ENCODE peak calls at places on chromosomes 16 and 17, in ten cellular contexts. G, N, W, R, E, A, L, J, X and Y are unnamed samples.

GRCh38 chr17:59167571-59168001 is 12.0 kb downstream of the PRR11 start:
- DNase-seq in G (peak), N (no peak), W (no peak), R (no peak), E (no peak), A (no peak), L (no peak), J (no peak), X (peak), Y (no peak)

GRCh38 chr17:66302761-66303626 is 581 bp downstream of the PRKCA start:
- DNase-seq in G (peak), N (peak), W (peak), R (no peak), E (peak), A (peak), L (peak), J (peak), X (peak), Y (no peak)

GRCh38 chr16:84369938-84370627 is 1.7 kb downstream of the ATP2C2 start:
- DNase-seq in G (no peak), N (no peak), W (no peak), R (no peak), E (no peak), A (no peak), L (peak), J (no peak), X (no peak), Y (no peak)

GRCh38 chr16:70429888-70430666 is 8.8 kb downstream of the ST3GAL2 start:
- DNase-seq in G (no peak), N (no peak), W (no peak), R (no peak), E (no peak), A (no peak), L (no peak), J (no peak), X (no peak), Y (no peak)

GRCh38 chr17:44444735-44445105 is 55.3 kb upstream of the ITGA2B start:
- DNase-seq in G (peak), N (no peak), W (no peak), R (no peak), E (no peak), A (peak), L (no peak), J (no peak), X (peak), Y (no peak)

GRCh38 chr17:2436516-2436915 is 35.7 kb upstream of the MNT start:
- DNase-seq in G (no peak), N (no peak), W (no peak), R (no peak), E (no peak), A (no peak), L (peak), J (no peak), X (no peak), Y (no peak)

GRCh38 chr17:2094891-2095535 is 40.1 kb downstream of the HIC1 start:
- DNase-seq in G (peak), N (no peak), W (peak), R (no peak), E (no peak), A (peak), L (no peak), J (no peak), X (no peak), Y (no peak)

GRCh38 chr16:71610936-71611871 is 14.8 kb upstream of the MARVELD3 start:
- DNase-seq in G (peak), N (peak), W (peak), R (no peak), E (peak), A (peak), L (peak), J (peak), X (peak), Y (peak)

GRCh38 chr16:52906271-52906670 is 146.4 kb downstream of the CHD9NB start:
- DNase-seq in G (no peak), N (no peak), W (no peak), R (no peak), E (no peak), A (no peak), L (no peak), J (no peak), X (no peak), Y (no peak)

GRCh38 chr17:74604200-74604599 is 12.1 kb upstream of the CD300LD start:
- DNase-seq in G (no peak), N (no peak), W (no peak), R (no peak), E (no peak), A (no peak), L (no peak), J (no peak), X (no peak), Y (no peak)

GRCh38 chr16:84331998-84332780 is 36.1 kb upstream of the ATP2C2 start:
- DNase-seq in G (no peak), N (no peak), W (no peak), R (no peak), E (no peak), A (no peak), L (no peak), J (no peak), X (peak), Y (no peak)

GRCh38 chr16:53792161-53792951 is 88.4 kb downstream of the FTO start:
- DNase-seq in G (no peak), N (no peak), W (no peak), R (no peak), E (no peak), A (no peak), L (no peak), J (no peak), X (peak), Y (no peak)